ENCODE peak calls at places on chromosomes 6 and 20, in five cellular contexts. T, B, Q, H and L are unnamed samples.

GRCh38 chr20:17936791-17937687 is 31.6 kb downstream of the SNX5 start:
- ATAC-seq in H (peak; percentile 0), B (no peak), Q (peak; percentile 60), T (no peak), L (peak; percentile 80)

GRCh38 chr6:85465762-85466161 is 15.9 kb downstream of the NT5E start:
- ATAC-seq in T (no peak), H (no peak), Q (no peak), B (peak; percentile 75), L (no peak)

GRCh38 chr6:151032034-151032433 is 166.5 kb downstream of the MTHFD1L start:
- ATAC-seq in Q (no peak), T (no peak), H (no peak), B (no peak), L (no peak)

GRCh38 chr6:63347599-63347998 is 27.8 kb upstream of the LGSN start:
- ATAC-seq in H (no peak), T (no peak), Q (no peak), B (peak; percentile 25), L (no peak)

GRCh38 chr20:54113553-54113952 is 43.2 kb upstream of the BCAS1 start:
- ATAC-seq in B (no peak), H (no peak), Q (no peak), T (no peak), L (no peak)

GRCh38 chr20:25372584-25373336 is 17.9 kb downstream of the ABHD12 start:
- ATAC-seq in B (no peak), T (no peak), Q (no peak), H (no peak), L (no peak)

GRCh38 chr6:25222006-25222715 is 57.0 kb upstream of the CARMIL1 start:
- ATAC-seq in H (no peak), T (no peak), Q (no peak), B (no peak), L (no peak)

GRCh38 chr6:708237-708598 is 15.3 kb upstream of the EXOC2 start:
- ATAC-seq in H (no peak), Q (no peak), T (no peak), B (no peak), L (no peak)

GRCh38 chr6:73867411-73867810 is 171.4 kb downstream of the CD109 start:
- ATAC-seq in T (no peak), Q (no peak), B (no peak), H (no peak), L (no peak)

GRCh38 chr20:43988451-43988850 is 73.8 kb downstream of the TOX2 start:
- ATAC-seq in B (peak; percentile 80), Q (no peak), T (no peak), H (no peak), L (no peak)

GRCh38 chr6:142356271-142356938 is 54.6 kb downstream of the ADGRG6 start:
- ATAC-seq in T (no peak), Q (peak; percentile 83), H (no peak), B (no peak), L (peak; percentile 55)

GRCh38 chr6:54057068-54057467 is 54.2 kb upstream of the MLIP start:
- ATAC-seq in B (no peak), T (no peak), Q (no peak), H (peak; percentile 80), L (no peak)

GRCh38 chr6:7697432-7697819 is 28.5 kb upstream of the BMP6 start:
- ATAC-seq in Q (no peak), H (no peak), B (no peak), T (peak; percentile 12), L (no peak)

GRCh38 chr20:60107621-60108020 is 149.4 kb downstream of the CDH26 start:
- ATAC-seq in B (no peak), Q (no peak), T (peak; percentile 53), H (no peak), L (no peak)

GRCh38 chr20:934186-934840 is 18.2 kb upstream of the ANGPT4 start:
- ATAC-seq in H (no peak), B (no peak), Q (no peak), T (no peak), L (no peak)

GRCh38 chr6:132712366-132712765 is 1.5 kb downstream of the VNN1 start:
- ATAC-seq in B (no peak), Q (no peak), T (no peak), H (no peak), L (no peak)

GRCh38 chr20:5168582-5169396 is 42.0 kb downstream of the CDS2 start:
- ATAC-seq in B (peak; percentile 7), T (no peak), Q (peak; percentile 60), H (no peak), L (peak; percentile 54)

GRCh38 chr6:34633256-34633655 is 63.3 kb downstream of the ILRUN start:
- ATAC-seq in B (no peak), T (no peak), Q (no peak), H (no peak), L (no peak)

GRCh38 chr6:15063253-15063853 is 182.5 kb upstream of the JARID2 start:
- ATAC-seq in B (peak; percentile 57), H (peak; percentile 63), T (peak; percentile 8), Q (peak; percentile 61), L (peak; percentile 22)

GRCh38 chr20:1280421-1281102 is 14.5 kb downstream of the SNPH start:
- ATAC-seq in B (no peak), H (peak; percentile 61), Q (no peak), T (no peak), L (no peak)

DNA sequence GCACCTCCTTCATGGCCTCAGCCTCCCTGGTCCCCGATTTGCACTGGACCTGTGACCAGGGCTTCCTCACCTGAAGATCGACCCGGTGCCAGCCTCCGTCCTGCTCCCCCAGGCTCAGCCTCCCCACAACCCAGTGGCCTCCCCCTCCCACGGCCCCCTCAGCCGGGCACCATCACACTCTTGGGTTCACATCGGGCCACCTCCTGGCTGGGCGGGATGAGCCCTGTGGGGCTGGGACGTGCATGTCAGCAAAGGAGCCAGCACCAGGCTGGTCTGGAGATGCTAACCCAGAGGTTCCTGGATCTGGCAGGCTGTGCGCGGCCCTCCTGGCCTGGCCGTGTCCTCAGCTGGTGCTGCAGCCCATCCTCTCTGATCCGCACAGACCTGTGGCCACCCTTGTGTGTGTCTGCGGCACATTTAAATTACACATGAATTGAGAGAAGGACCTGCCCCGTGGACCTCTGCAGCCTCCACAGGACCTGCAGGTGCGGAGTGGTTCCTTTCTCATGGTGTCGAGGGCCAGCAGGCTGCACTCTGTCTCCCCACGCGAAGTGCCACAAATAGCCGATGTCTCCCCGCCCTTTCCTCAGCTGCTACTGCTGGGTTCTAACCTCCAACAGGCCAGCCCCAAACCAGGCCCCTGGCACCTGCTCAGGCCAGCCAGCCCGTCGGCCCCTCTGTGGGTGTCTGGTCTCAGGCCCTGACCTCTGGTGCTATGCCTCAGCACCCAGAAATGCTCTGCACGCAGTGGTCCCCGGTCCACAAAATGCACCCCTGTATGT is 237.5 kb downstream of the ERMARD start:
- ATAC-seq in Q (no peak), T (no peak), H (no peak), B (no peak), L (no peak)
- TF ChIP-seq EP300 in Q (no peak), T (no peak), H (no peak), B (no peak), L (no peak)

GRCh38 chr6:147674794-147675193 is 166.3 kb downstream of the SAMD5 start:
- ATAC-seq in B (no peak), H (no peak), T (no peak), Q (no peak), L (no peak)

GRCh38 chr6:147675281-147675680 is 166.8 kb downstream of the SAMD5 start:
- ATAC-seq in T (no peak), H (no peak), Q (no peak), B (no peak), L (no peak)

GRCh38 chr6:147677647-147678046 is 169.2 kb downstream of the SAMD5 start:
- ATAC-seq in T (peak; percentile 37), Q (no peak), H (no peak), B (no peak), L (no peak)

GRCh38 chr6:147676896-147677295 is 168.4 kb downstream of the SAMD5 start:
- ATAC-seq in H (no peak), T (peak; percentile 42), B (no peak), Q (no peak), L (no peak)

GRCh38 chr6:147676468-147676867 is 168.0 kb downstream of the SAMD5 start:
- ATAC-seq in Q (no peak), H (no peak), B (no peak), T (no peak), L (no peak)
- TF ChIP-seq POLR2A in Q (no peak), H (no peak), B (no peak), T (no peak), L (no peak)

DNA sequence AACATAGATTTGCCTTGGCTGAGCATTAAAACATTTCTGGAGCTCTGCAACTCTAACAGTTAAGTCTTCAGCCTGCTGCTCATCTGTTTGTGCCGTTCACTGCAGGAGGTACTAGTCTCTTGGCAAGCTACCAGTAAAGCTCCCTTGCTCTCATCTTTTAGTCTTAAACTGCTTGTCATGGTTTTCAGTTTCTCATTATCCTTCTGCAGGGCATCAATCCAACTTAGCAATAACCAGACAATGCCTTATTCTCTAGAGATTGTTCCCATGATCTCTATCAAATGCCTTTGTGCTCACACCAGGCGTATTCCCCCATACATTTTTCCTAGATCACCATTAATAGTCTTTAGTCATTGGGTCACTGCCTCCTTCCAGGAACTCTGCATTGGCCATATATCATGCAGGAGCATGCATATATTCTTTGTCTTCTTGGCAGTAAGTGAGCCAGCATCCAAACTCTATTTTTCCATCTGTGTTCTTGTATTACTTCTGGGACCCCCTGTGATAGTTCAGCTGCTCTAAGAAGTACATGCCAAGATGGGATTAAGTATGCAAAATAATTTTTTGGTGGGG is 171.4 kb downstream of the GRM1 start:
- ATAC-seq in T (no peak), B (no peak), H (no peak), Q (no peak), L (no peak)
- TF ChIP-seq POLR2AphosphoS5 in T (no peak), B (no peak), H (no peak), Q (no peak), L (no peak)

DNA sequence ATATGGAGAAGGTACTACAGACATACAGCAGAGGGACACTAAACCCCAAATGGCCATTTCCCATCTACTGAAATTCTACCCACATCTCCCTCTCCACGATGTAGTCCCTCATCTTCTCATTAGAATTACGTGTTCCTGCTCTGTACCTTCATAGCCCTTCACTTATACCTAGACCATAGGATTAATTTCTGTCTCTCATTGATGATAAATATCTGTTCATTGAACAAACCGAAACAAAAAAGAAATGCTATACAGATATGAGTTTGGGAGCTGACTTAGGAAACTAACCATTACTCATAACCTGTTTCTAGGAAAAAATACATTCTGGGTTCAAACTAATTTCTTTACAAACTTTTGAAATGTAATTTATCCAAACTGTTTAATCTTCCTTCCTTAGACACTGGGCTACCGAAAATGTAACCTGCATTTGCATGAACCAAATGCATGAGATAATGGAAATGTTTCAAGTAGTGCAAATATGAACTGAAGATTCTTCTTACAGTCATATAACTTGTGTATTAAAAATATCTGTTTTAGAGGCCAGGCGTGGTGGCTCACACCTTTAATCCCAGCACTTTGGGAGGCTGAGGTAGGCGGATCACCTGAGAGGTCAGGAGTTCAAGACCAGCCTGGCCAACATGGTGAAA is 85.3 kb downstream of the GJA10 start:
- ATAC-seq in H (no peak), B (no peak), T (no peak), Q (no peak), L (no peak)
- TF ChIP-seq EP300 in H (no peak), B (no peak), T (no peak), Q (no peak), L (no peak)